ENCODE peak calls at places on chromosomes 5 and 9, in five cellular contexts. L is stomach, V is tibial nerve, J is A549, G is suprapubic skin. X is an unnamed sample.

GRCh38 chr5:72503888-72504491 is 3.2 kb downstream of the ZNF366 start:
- DNase-seq in L (no peak), J (peak; percentile 15), G (no peak), V (no peak), X (no peak)

GRCh38 chr5:103840600-103840999 is 278.0 kb upstream of the NUDT12 start:
- DNase-seq in L (no peak), G (no peak), V (no peak), J (no peak), X (no peak)

GRCh38 chr5:176538505-176538806 is 1.3 kb upstream of the RNF44 start:
- DNase-seq in J (no peak), L (no peak), G (no peak), V (no peak), X (no peak)

GRCh38 chr9:37583522-37584121 is 7.4 kb upstream of the FBXO10 start:
- DNase-seq in G (no peak), V (no peak), J (no peak), L (no peak), X (no peak)

GRCh38 chr5:135821061-135821781 is 13.2 kb upstream of the SLC25A48 start:
- DNase-seq in V (no peak), G (no peak), J (no peak), L (no peak), X (no peak)

GRCh38 chr9:129063061-129063460 is 17.9 kb upstream of the DOLPP1 start:
- DNase-seq in G (no peak), J (no peak), L (no peak), V (no peak), X (no peak)

GRCh38 chr5:40775846-40776657 is 20.3 kb upstream of the TTC33 start:
- DNase-seq in J (no peak), L (no peak), V (no peak), G (no peak), X (no peak)

GRCh38 chr9:503881-504852 is 289.5 kb downstream of the DOCK8 start:
- DNase-seq in L (peak; percentile 87), V (peak; percentile 29), J (peak; percentile 75), G (peak; percentile 81), X (peak; percentile 76)

GRCh38 chr5:112737088-112737471 is 605 bp upstream of the APC start:
- DNase-seq in L (no peak), V (no peak), J (no peak), G (no peak), X (no peak)

GRCh38 chr5:65927497-65928340 is 1.3 kb downstream of the ERBIN start:
- DNase-seq in L (no peak), J (peak; percentile 52), G (no peak), V (no peak), X (no peak)

GRCh38 chr5:54270326-54270725 is 40.0 kb downstream of the ARL15 start:
- DNase-seq in L (no peak), G (no peak), V (no peak), J (no peak), X (no peak)

GRCh38 chr9:97759611-97760288 is 62.6 kb upstream of the XPA start:
- DNase-seq in L (no peak), G (no peak), V (no peak), J (peak; percentile 11), X (no peak)

GRCh38 chr5:167671176-167671575 is 620.3 kb upstream of the WWC1 start:
- DNase-seq in J (no peak), V (no peak), G (no peak), L (no peak), X (no peak)

GRCh38 chr9:2634158-2634557 is 12.6 kb downstream of the VLDLR start:
- DNase-seq in L (no peak), G (no peak), J (no peak), V (no peak), X (no peak)

GRCh38 chr9:95880011-95880690 is 4.7 kb downstream of the ERCC6L2 start:
- DNase-seq in G (no peak), V (no peak), L (no peak), J (no peak), X (no peak)

GRCh38 chr9:86041331-86041741 is 58.0 kb downstream of the GOLM1 start:
- DNase-seq in L (no peak), G (no peak), J (no peak), V (no peak), X (no peak)

GRCh38 chr5:129063483-129064136 is 30.9 kb upstream of the ISOC1 start:
- DNase-seq in J (no peak), L (no peak), V (no peak), G (no peak), X (no peak)

GRCh38 chr9:12065050-12065449 is 628.1 kb upstream of the TYRP1 start:
- DNase-seq in L (no peak), V (no peak), G (no peak), J (no peak), X (no peak)

GRCh38 chr9:91089405-91090131 is 272.1 kb downstream of the AUH start:
- DNase-seq in G (no peak), L (peak; percentile 43), V (no peak), J (no peak), X (no peak)

GRCh38 chr9:129483467-129484324 is 137.2 kb downstream of the C9orf50 start:
- DNase-seq in L (peak; percentile 85), J (peak; percentile 79), V (peak; percentile 83), G (peak; percentile 96), X (peak; percentile 95)

GRCh38 chr5:149904977-149905376 is 39.6 kb downstream of the PDE6A start:
- DNase-seq in J (no peak), G (no peak), V (no peak), L (no peak), X (no peak)

GRCh38 chr9:96884443-96884842 is 30.1 kb upstream of the ZNF782 start:
- DNase-seq in L (peak; percentile 47), V (no peak), J (peak; percentile 41), G (no peak), X (no peak)

GRCh38 chr9:70085241-70085640 is 41.6 kb downstream of the MAMDC2 start:
- DNase-seq in J (no peak), V (no peak), L (no peak), G (no peak), X (no peak)

GRCh38 chr9:124078641-124079040 is 67.1 kb downstream of the LHX2 start:
- DNase-seq in V (no peak), L (no peak), J (peak; percentile 35), G (no peak), X (no peak)

GRCh38 chr9:126514037-126514821 is 99.5 kb upstream of the LMX1B start:
- DNase-seq in L (peak; percentile 59), G (no peak), V (no peak), J (peak; percentile 87), X (peak; percentile 68)

GRCh38 chr5:3634061-3634460 is 38.4 kb downstream of the IRX1 start:
- DNase-seq in G (no peak), L (no peak), J (no peak), V (no peak), X (no peak)

GRCh38 chr9:130446111-130446861 is 1.5 kb downstream of the ASS1 start:
- DNase-seq in L (peak; percentile 62), G (no peak), V (peak; percentile 60), J (no peak), X (peak; percentile 97)

GRCh38 chr5:6766558-6767191 is 53.4 kb downstream of the TENT4A start:
- DNase-seq in G (peak; percentile 90), V (peak; percentile 54), L (peak; percentile 94), J (peak; percentile 96), X (no peak)

GRCh38 chr5:6770826-6771607 is 57.8 kb downstream of the TENT4A start:
- DNase-seq in G (no peak), J (no peak), L (no peak), V (no peak), X (no peak)

GRCh38 chr5:6767481-6768063 is 54.3 kb downstream of the TENT4A start:
- DNase-seq in J (no peak), G (no peak), V (no peak), L (no peak), X (no peak)

GRCh38 chr5:6765612-6766525 is 52.6 kb downstream of the TENT4A start:
- DNase-seq in J (peak; percentile 91), V (peak; percentile 38), G (no peak), L (peak; percentile 86), X (peak; percentile 84)

GRCh38 chr5:6768590-6769230 is 55.5 kb downstream of the TENT4A start:
- DNase-seq in V (no peak), J (no peak), G (no peak), L (no peak), X (no peak)
- TF ChIP-seq CTCF in V (no peak), J (no peak), G (no peak), L (no peak), X (no peak)

GRCh38 chr9:84863372-84863771 is 193.8 kb downstream of the NTRK2 start:
- DNase-seq in J (no peak), G (no peak), L (no peak), V (no peak), X (no peak)
- TF ChIP-seq EP300 in J (no peak), G (no peak), L (no peak), V (no peak), X (no peak)

GRCh38 chr5:42628821-42629220 is 127.8 kb upstream of the CCDC152 start:
- DNase-seq in J (no peak), V (no peak), L (no peak), G (no peak), X (no peak)
- TF ChIP-seq POLR2A in J (no peak), V (no peak), L (no peak), G (no peak), X (no peak)

DNA sequence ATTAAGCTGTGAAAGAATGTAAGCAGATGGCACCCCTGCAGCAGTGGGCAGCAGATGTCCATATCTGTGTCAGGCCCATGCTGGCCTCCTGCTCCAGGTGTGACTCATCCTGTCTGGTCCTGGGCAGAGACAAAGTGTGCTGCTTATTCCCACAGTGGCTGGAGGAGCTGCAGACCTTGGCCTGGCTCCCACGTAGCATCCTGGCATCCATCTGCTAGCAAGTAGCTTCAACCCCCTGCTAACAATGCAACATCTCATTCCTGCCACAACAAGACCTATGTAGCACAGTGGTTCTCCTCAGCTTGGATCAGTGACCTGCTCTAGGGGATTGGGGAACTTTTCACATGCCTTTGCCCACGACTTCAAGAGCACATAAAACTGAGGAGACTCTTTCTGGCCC is 126.4 kb upstream of the SLC12A2 start:
- DNase-seq in G (no peak), J (peak; percentile 47), V (no peak), L (no peak), X (no peak)
- TF ChIP-seq CTCF in G (no peak), J (no peak), V (no peak), L (no peak), X (no peak)

DNA sequence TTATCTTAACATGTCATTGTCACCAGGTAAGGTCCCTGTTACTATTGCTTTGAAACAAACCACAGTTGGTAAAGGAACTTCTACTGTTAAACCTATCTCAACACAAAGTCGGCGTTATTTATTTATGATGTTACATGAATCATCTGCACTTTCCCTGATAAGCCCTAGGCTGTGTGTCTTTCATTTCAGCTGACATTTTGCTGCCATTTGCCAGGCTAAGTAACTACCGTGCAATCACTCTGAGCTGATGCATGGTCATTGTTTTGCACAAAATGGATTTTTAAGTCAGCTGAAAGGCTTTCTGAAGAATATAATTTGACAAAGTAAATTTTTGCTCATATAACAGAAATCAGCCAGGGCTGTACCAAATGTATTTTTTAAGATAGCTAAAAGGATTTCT is 546.5 kb downstream of the ZNF608 start:
- DNase-seq in G (no peak), V (no peak), L (no peak), J (no peak), X (no peak)
- TF ChIP-seq EP300 in G (no peak), V (no peak), L (no peak), J (no peak), X (no peak)